ENCODE peak calls at places on chromosomes 2 and 18, in nine cellular contexts. One of them, this sample, is unnamed.
A peak's percentile ranks its signal among the peaks of the same experiment; 100 is the strongest.

GRCh38 chr2:156192468-156192867 is 140.1 kb downstream of the NR4A2 start:
- DNase-seq in thyroid gland: no peak
- DNase-seq in esophagus squamous epithelium: no peak
- DNase-seq in A549: no peak
- DNase-seq in fibroblast of mammary gland: peak; percentile 7
- DNase-seq in cardiac fibroblast: no peak
- DNase-seq in gastrocnemius medialis: no peak
- DNase-seq in brain microvascular endothelial cell: no peak
- DNase-seq in OCI-LY7: no peak
- DNase-seq in this sample: no peak

GRCh38 chr2:54556659-54557121 is 100.6 kb downstream of the SPTBN1 start:
- DNase-seq in thyroid gland: no peak
- DNase-seq in esophagus squamous epithelium: no peak
- DNase-seq in A549: no peak
- DNase-seq in fibroblast of mammary gland: peak; percentile 93
- DNase-seq in cardiac fibroblast: peak; percentile 68
- DNase-seq in gastrocnemius medialis: no peak
- DNase-seq in brain microvascular endothelial cell: no peak
- DNase-seq in OCI-LY7: no peak
- DNase-seq in this sample: no peak

GRCh38 chr18:55199291-55199963 is 240.2 kb upstream of the CCDC68 start:
- DNase-seq in thyroid gland: no peak
- DNase-seq in esophagus squamous epithelium: no peak
- DNase-seq in A549: no peak
- DNase-seq in fibroblast of mammary gland: no peak
- DNase-seq in cardiac fibroblast: no peak
- DNase-seq in gastrocnemius medialis: no peak
- DNase-seq in brain microvascular endothelial cell: no peak
- DNase-seq in OCI-LY7: no peak
- DNase-seq in this sample: no peak

GRCh38 chr18:49669403-49669802 is 107.5 kb downstream of the LIPG start:
- DNase-seq in thyroid gland: no peak
- DNase-seq in esophagus squamous epithelium: no peak
- DNase-seq in A549: no peak
- DNase-seq in fibroblast of mammary gland: no peak
- DNase-seq in cardiac fibroblast: no peak
- DNase-seq in gastrocnemius medialis: no peak
- DNase-seq in brain microvascular endothelial cell: no peak
- DNase-seq in OCI-LY7: no peak
- DNase-seq in this sample: no peak

GRCh38 chr2:1231664-1232063 is 181.6 kb upstream of the TPO start:
- DNase-seq in thyroid gland: no peak
- DNase-seq in esophagus squamous epithelium: no peak
- DNase-seq in A549: peak; percentile 9
- DNase-seq in fibroblast of mammary gland: no peak
- DNase-seq in cardiac fibroblast: no peak
- DNase-seq in gastrocnemius medialis: no peak
- DNase-seq in brain microvascular endothelial cell: no peak
- DNase-seq in OCI-LY7: no peak
- DNase-seq in this sample: no peak

GRCh38 chr2:185891804-185892411 is 153.3 kb downstream of the FSIP2 start:
- DNase-seq in thyroid gland: no peak
- DNase-seq in esophagus squamous epithelium: no peak
- DNase-seq in A549: no peak
- DNase-seq in fibroblast of mammary gland: no peak
- DNase-seq in cardiac fibroblast: no peak
- DNase-seq in gastrocnemius medialis: no peak
- DNase-seq in brain microvascular endothelial cell: no peak
- DNase-seq in OCI-LY7: no peak
- DNase-seq in this sample: no peak

GRCh38 chr2:121877366-121877765 is 121.9 kb downstream of the TSN start:
- DNase-seq in thyroid gland: no peak
- DNase-seq in esophagus squamous epithelium: no peak
- DNase-seq in A549: no peak
- DNase-seq in fibroblast of mammary gland: no peak
- DNase-seq in cardiac fibroblast: no peak
- DNase-seq in gastrocnemius medialis: no peak
- DNase-seq in brain microvascular endothelial cell: no peak
- DNase-seq in OCI-LY7: no peak
- DNase-seq in this sample: no peak

GRCh38 chr2:195486520-195486919 is 170.5 kb upstream of the SLC39A10 start:
- DNase-seq in thyroid gland: no peak
- DNase-seq in esophagus squamous epithelium: no peak
- DNase-seq in A549: no peak
- DNase-seq in fibroblast of mammary gland: no peak
- DNase-seq in cardiac fibroblast: no peak
- DNase-seq in gastrocnemius medialis: no peak
- DNase-seq in brain microvascular endothelial cell: no peak
- DNase-seq in OCI-LY7: no peak
- DNase-seq in this sample: no peak

GRCh38 chr18:74509856-74510769 is 13.9 kb downstream of the CNDP2 start:
- DNase-seq in thyroid gland: no peak
- DNase-seq in esophagus squamous epithelium: no peak
- DNase-seq in A549: no peak
- DNase-seq in fibroblast of mammary gland: no peak
- DNase-seq in cardiac fibroblast: no peak
- DNase-seq in gastrocnemius medialis: no peak
- DNase-seq in brain microvascular endothelial cell: no peak
- DNase-seq in OCI-LY7: no peak
- DNase-seq in this sample: no peak

GRCh38 chr18:47215554-47216138 is 35.8 kb downstream of the SKOR2 start:
- DNase-seq in thyroid gland: peak; percentile 5
- DNase-seq in esophagus squamous epithelium: no peak
- DNase-seq in A549: peak; percentile 64
- DNase-seq in fibroblast of mammary gland: peak; percentile 77
- DNase-seq in cardiac fibroblast: peak; percentile 78
- DNase-seq in gastrocnemius medialis: no peak
- DNase-seq in brain microvascular endothelial cell: peak; percentile 49
- DNase-seq in OCI-LY7: peak; percentile 26
- DNase-seq in this sample: no peak

GRCh38 chr18:39421319-39421718 is 1855.7 kb upstream of the CELF4 start:
- DNase-seq in thyroid gland: no peak
- DNase-seq in esophagus squamous epithelium: no peak
- DNase-seq in A549: no peak
- DNase-seq in fibroblast of mammary gland: peak; percentile 8
- DNase-seq in cardiac fibroblast: no peak
- DNase-seq in gastrocnemius medialis: no peak
- DNase-seq in brain microvascular endothelial cell: no peak
- DNase-seq in OCI-LY7: no peak
- DNase-seq in this sample: no peak

GRCh38 chr18:22185723-22186386 is 16.5 kb downstream of the GATA6 start:
- DNase-seq in thyroid gland: no peak
- DNase-seq in esophagus squamous epithelium: no peak
- DNase-seq in A549: no peak
- DNase-seq in fibroblast of mammary gland: no peak
- DNase-seq in cardiac fibroblast: no peak
- DNase-seq in gastrocnemius medialis: no peak
- DNase-seq in brain microvascular endothelial cell: no peak
- DNase-seq in OCI-LY7: no peak
- DNase-seq in this sample: no peak

GRCh38 chr2:232876978-232877441 is 6.9 kb downstream of the SNORC start:
- DNase-seq in thyroid gland: no peak
- DNase-seq in esophagus squamous epithelium: no peak
- DNase-seq in A549: no peak
- DNase-seq in fibroblast of mammary gland: no peak
- DNase-seq in cardiac fibroblast: no peak
- DNase-seq in gastrocnemius medialis: no peak
- DNase-seq in brain microvascular endothelial cell: no peak
- DNase-seq in OCI-LY7: no peak
- DNase-seq in this sample: no peak

GRCh38 chr2:232874677-232875223 is 4.7 kb downstream of the SNORC start:
- DNase-seq in thyroid gland: no peak
- DNase-seq in esophagus squamous epithelium: no peak
- DNase-seq in A549: no peak
- DNase-seq in fibroblast of mammary gland: no peak
- DNase-seq in cardiac fibroblast: no peak
- DNase-seq in gastrocnemius medialis: no peak
- DNase-seq in brain microvascular endothelial cell: no peak
- DNase-seq in OCI-LY7: no peak
- DNase-seq in this sample: no peak

GRCh38 chr2:232873909-232874641 is 4.0 kb downstream of the SNORC start:
- DNase-seq in thyroid gland: no peak
- DNase-seq in esophagus squamous epithelium: no peak
- DNase-seq in A549: peak; percentile 32
- DNase-seq in fibroblast of mammary gland: no peak
- DNase-seq in cardiac fibroblast: no peak
- DNase-seq in gastrocnemius medialis: no peak
- DNase-seq in brain microvascular endothelial cell: no peak
- DNase-seq in OCI-LY7: no peak
- DNase-seq in this sample: no peak

GRCh38 chr2:232876071-232876977 is 6.3 kb downstream of the SNORC start:
- DNase-seq in thyroid gland: peak; percentile 27
- DNase-seq in esophagus squamous epithelium: no peak
- DNase-seq in A549: peak; percentile 72
- DNase-seq in fibroblast of mammary gland: no peak
- DNase-seq in cardiac fibroblast: no peak
- DNase-seq in gastrocnemius medialis: no peak
- DNase-seq in brain microvascular endothelial cell: no peak
- DNase-seq in OCI-LY7: peak; percentile 41
- DNase-seq in this sample: no peak

DNA sequence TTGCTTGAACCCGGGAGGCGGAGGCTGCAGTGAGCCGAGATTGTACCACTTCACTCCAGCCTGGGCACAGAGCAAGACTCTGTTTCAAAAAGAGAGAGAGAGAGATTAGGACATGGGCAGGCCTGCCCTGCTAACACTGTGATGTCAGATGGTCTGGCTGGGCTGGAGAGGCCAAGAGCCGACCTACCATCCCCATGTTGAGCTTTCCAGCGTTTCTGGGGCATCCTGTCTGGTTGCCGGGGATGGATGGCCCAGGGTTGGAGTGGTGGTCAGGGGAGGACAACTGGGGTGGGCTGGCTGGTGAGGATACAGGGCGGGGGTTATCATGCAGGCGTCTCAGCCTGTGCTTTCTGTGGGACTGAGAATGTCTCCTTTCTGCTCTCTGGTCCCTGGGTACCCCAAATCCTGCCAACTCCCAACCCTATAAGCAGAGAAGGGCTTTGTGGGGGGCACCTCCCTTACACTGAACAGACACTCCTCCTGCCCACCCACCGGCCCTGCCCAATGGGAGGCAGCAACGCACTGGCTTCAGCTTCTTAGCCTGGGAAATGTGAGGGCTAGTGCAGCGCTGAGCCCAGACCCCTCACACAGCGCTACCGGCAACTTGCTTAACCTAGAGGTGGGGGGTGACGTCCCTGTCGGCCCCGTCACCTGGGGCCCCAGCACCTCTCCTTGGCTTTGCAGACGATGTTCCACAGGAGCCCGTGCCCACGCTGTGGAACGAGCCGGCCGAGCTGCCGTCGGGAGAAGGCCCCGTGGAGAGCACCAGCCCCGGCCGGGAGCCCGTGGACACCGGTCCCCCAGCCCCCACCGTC is 5.4 kb downstream of the SNORC start:
- DNase-seq in thyroid gland: no peak
- DNase-seq in esophagus squamous epithelium: no peak
- DNase-seq in A549: peak; percentile 33
- DNase-seq in fibroblast of mammary gland: no peak
- DNase-seq in cardiac fibroblast: no peak
- DNase-seq in gastrocnemius medialis: no peak
- DNase-seq in brain microvascular endothelial cell: no peak
- DNase-seq in OCI-LY7: no peak
- DNase-seq in this sample: no peak
- TF ChIP-seq CTCF in thyroid gland: no peak
- TF ChIP-seq CTCF in esophagus squamous epithelium: no peak
- TF ChIP-seq CTCF in A549: no peak
- TF ChIP-seq CTCF in fibroblast of mammary gland: no peak
- TF ChIP-seq CTCF in cardiac fibroblast: no peak
- TF ChIP-seq CTCF in gastrocnemius medialis: no peak
- TF ChIP-seq CTCF in brain microvascular endothelial cell: peak; percentile 18
- TF ChIP-seq CTCF in OCI-LY7: peak; percentile 12
- TF ChIP-seq CTCF in this sample: no peak

GRCh38 chr2:105569616-105570015 is 170.8 kb upstream of the FHL2 start:
- DNase-seq in thyroid gland: no peak
- DNase-seq in esophagus squamous epithelium: no peak
- DNase-seq in A549: no peak
- DNase-seq in fibroblast of mammary gland: no peak
- DNase-seq in cardiac fibroblast: no peak
- DNase-seq in gastrocnemius medialis: no peak
- DNase-seq in brain microvascular endothelial cell: no peak
- DNase-seq in OCI-LY7: no peak
- DNase-seq in this sample: no peak
- TF ChIP-seq CTCF in thyroid gland: no peak
- TF ChIP-seq CTCF in esophagus squamous epithelium: no peak
- TF ChIP-seq CTCF in A549: no peak
- TF ChIP-seq CTCF in fibroblast of mammary gland: no peak
- TF ChIP-seq CTCF in cardiac fibroblast: no peak
- TF ChIP-seq CTCF in gastrocnemius medialis: no peak
- TF ChIP-seq CTCF in brain microvascular endothelial cell: no peak
- TF ChIP-seq CTCF in OCI-LY7: no peak
- TF ChIP-seq CTCF in this sample: no peak

DNA sequence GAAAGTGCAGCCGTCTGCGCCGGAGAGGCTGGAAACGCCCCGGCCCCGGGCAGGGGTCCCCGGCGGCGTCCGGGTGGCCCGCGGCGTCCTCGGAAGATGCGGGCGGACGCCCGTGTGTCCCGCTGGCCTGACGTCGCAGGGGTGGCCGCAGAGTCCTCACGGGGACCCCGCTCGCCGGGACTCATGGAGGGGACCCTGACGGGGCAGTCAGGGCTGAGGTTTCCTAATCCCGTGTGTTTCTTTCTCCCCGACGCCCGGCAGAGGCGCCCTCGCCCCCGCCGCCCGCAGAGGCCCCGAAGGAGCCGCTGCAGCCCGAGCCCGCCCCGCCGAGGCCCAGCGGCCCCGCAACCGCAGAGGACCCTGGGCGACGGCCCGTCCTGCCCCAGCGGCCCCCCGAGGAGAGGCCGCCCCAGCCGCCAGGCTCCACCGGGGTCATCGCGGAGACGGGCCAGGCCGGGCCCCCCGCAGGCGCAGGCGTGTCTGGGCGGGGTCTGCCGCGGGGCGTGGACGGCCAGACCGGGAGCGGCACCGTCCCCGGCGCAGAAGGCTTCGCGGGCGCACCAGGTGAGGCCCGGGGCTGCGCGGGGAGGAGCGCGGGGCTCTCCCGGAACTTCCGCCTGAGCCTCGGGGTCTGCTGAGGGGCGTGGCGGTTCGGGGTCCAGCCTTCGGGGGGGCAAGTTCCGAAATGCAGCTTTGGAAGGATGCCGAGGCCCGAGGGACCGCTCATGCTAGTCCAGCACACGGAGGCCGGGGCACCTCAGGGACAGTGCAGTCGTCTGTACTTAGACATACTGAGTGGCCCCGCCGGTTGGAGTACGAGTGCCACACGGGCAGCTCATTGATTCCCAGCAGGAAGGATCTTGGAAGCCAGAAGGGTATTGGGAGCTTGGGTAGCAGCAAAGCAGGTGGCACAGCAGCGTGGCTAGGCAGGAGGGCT is 60.0 kb downstream of the EMILIN2 start:
- DNase-seq in thyroid gland: peak; percentile 55
- DNase-seq in esophagus squamous epithelium: no peak
- DNase-seq in A549: peak; percentile 16
- DNase-seq in fibroblast of mammary gland: no peak
- DNase-seq in cardiac fibroblast: no peak
- DNase-seq in gastrocnemius medialis: no peak
- DNase-seq in brain microvascular endothelial cell: no peak
- DNase-seq in OCI-LY7: peak; percentile 23
- DNase-seq in this sample: no peak
- TF ChIP-seq CTCF in thyroid gland: no peak
- TF ChIP-seq CTCF in esophagus squamous epithelium: no peak
- TF ChIP-seq CTCF in A549: peak; percentile 30
- TF ChIP-seq CTCF in fibroblast of mammary gland: no peak
- TF ChIP-seq CTCF in cardiac fibroblast: peak; percentile 13
- TF ChIP-seq CTCF in gastrocnemius medialis: no peak
- TF ChIP-seq CTCF in brain microvascular endothelial cell: peak; percentile 47
- TF ChIP-seq CTCF in OCI-LY7: peak; percentile 32
- TF ChIP-seq CTCF in this sample: no peak

GRCh38 chr2:168494190-168494711 is 38.2 kb downstream of the CERS6 start:
- DNase-seq in thyroid gland: no peak
- DNase-seq in esophagus squamous epithelium: no peak
- DNase-seq in A549: peak; percentile 61
- DNase-seq in fibroblast of mammary gland: peak; percentile 30
- DNase-seq in cardiac fibroblast: peak; percentile 51
- DNase-seq in gastrocnemius medialis: no peak
- DNase-seq in brain microvascular endothelial cell: peak; percentile 11
- DNase-seq in OCI-LY7: no peak
- DNase-seq in this sample: no peak
- TF ChIP-seq CTCF in thyroid gland: no peak
- TF ChIP-seq CTCF in esophagus squamous epithelium: no peak
- TF ChIP-seq CTCF in A549: peak; percentile 30
- TF ChIP-seq CTCF in fibroblast of mammary gland: peak; percentile 25
- TF ChIP-seq CTCF in cardiac fibroblast: peak; percentile 36
- TF ChIP-seq CTCF in gastrocnemius medialis: no peak
- TF ChIP-seq CTCF in brain microvascular endothelial cell: peak; percentile 63
- TF ChIP-seq CTCF in OCI-LY7: peak; percentile 51
- TF ChIP-seq CTCF in this sample: no peak

This sample was measured in omental fat pad.